ENCODE peak calls at places on chromosomes 7 and 10, in five cellular contexts. A is astrocyte, Q is endothelial cell of umbilical vein, J is mammary epithelial cell, B is neural progenitor cell. Z is an unnamed sample.

GRCh38 chr10:100911472-100911871 is 1.3 kb upstream of the SLF2 start:
- DNase-seq in A (no peak), Q (no peak), J (no peak), B (no peak), Z (no peak)

GRCh38 chr7:90717286-90718060 is 121.4 kb downstream of the CDK14 start:
- DNase-seq in A (peak), Q (no peak), J (no peak), B (peak), Z (no peak)

GRCh38 chr10:3623746-3624145 is 161.3 kb downstream of the KLF6 start:
- DNase-seq in A (peak), Q (no peak), J (no peak), B (no peak), Z (no peak)

GRCh38 chr10:26081459-26081858 is 135.1 kb upstream of the GAD2 start:
- DNase-seq in A (no peak), Q (no peak), J (no peak), B (no peak), Z (no peak)

GRCh38 chr7:4833691-4834600 is 27.9 kb downstream of the PAPOLB start:
- DNase-seq in A (no peak), Q (no peak), J (no peak), B (no peak), Z (no peak)

GRCh38 chr10:120172371-120172770 is 279.8 kb downstream of the SEC23IP start:
- DNase-seq in A (peak), Q (no peak), J (no peak), B (no peak), Z (no peak)

GRCh38 chr10:13120786-13121499 is 21.0 kb downstream of the OPTN start:
- DNase-seq in A (no peak), Q (no peak), J (no peak), B (no peak), Z (no peak)

GRCh38 chr10:22988581-22989360 is 60.9 kb downstream of the ARMC3 start:
- DNase-seq in A (peak), Q (peak), J (peak), B (peak), Z (peak)

GRCh38 chr10:73847031-73847430 is 27.3 kb downstream of the CAMK2G start:
- DNase-seq in A (no peak), Q (no peak), J (no peak), B (no peak), Z (no peak)

GRCh38 chr7:1339611-1340010 is 106.9 kb downstream of the UNCX start:
- DNase-seq in A (no peak), Q (no peak), J (no peak), B (no peak), Z (no peak)

GRCh38 chr10:3542185-3542611 is 242.8 kb downstream of the KLF6 start:
- DNase-seq in A (peak), Q (peak), J (peak), B (no peak), Z (peak)

GRCh38 chr10:62614389-62615157 is 189.9 kb upstream of the ADO start:
- DNase-seq in A (peak), Q (no peak), J (peak), B (no peak), Z (peak)

GRCh38 chr7:31603076-31603475 is 83.9 kb upstream of the PPP1R17 start:
- DNase-seq in A (peak), Q (no peak), J (peak), B (no peak), Z (no peak)

GRCh38 chr10:63703113-63703670 is 182.0 kb downstream of the REEP3 start:
- DNase-seq in A (no peak), Q (no peak), J (no peak), B (no peak), Z (no peak)

GRCh38 chr7:149862156-149862555 is 11.6 kb upstream of the ATP6V0E2 start:
- DNase-seq in A (no peak), Q (no peak), J (no peak), B (no peak), Z (no peak)

GRCh38 chr7:77442631-77443420 is 26.7 kb upstream of the GSAP start:
- DNase-seq in A (peak), Q (peak), J (peak), B (no peak), Z (no peak)

GRCh38 chr7:108158766-108159165 is 28.6 kb upstream of the LAMB4 start:
- DNase-seq in A (no peak), Q (no peak), J (peak), B (no peak), Z (peak)

GRCh38 chr10:28778524-28778923 is 101.2 kb downstream of the BAMBI start:
- DNase-seq in A (peak), Q (no peak), J (no peak), B (no peak), Z (no peak)

GRCh38 chr10:35216303-35216905 is 89.8 kb downstream of the CREM start:
- DNase-seq in A (peak), Q (peak), J (peak), B (no peak), Z (no peak)

GRCh38 chr7:139992353-139993054 is 70.2 kb downstream of the PARP12 start:
- DNase-seq in A (no peak), Q (no peak), J (no peak), B (no peak), Z (no peak)

GRCh38 chr7:911791-912480 is 35.6 kb downstream of the GET4 start:
- DNase-seq in A (no peak), Q (no peak), J (no peak), B (no peak), Z (no peak)

GRCh38 chr7:7117935-7118586 is 64.3 kb upstream of the C1GALT1 start:
- DNase-seq in A (no peak), Q (no peak), J (no peak), B (no peak), Z (no peak)

GRCh38 chr7:42869131-42870020 is 42.5 kb downstream of the C7orf25 start:
- DNase-seq in A (peak), Q (no peak), J (no peak), B (no peak), Z (no peak)

GRCh38 chr7:148697256-148697841 is 1.4 kb upstream of the CUL1 start:
- DNase-seq in A (no peak), Q (peak), J (no peak), B (no peak), Z (no peak)

DNA sequence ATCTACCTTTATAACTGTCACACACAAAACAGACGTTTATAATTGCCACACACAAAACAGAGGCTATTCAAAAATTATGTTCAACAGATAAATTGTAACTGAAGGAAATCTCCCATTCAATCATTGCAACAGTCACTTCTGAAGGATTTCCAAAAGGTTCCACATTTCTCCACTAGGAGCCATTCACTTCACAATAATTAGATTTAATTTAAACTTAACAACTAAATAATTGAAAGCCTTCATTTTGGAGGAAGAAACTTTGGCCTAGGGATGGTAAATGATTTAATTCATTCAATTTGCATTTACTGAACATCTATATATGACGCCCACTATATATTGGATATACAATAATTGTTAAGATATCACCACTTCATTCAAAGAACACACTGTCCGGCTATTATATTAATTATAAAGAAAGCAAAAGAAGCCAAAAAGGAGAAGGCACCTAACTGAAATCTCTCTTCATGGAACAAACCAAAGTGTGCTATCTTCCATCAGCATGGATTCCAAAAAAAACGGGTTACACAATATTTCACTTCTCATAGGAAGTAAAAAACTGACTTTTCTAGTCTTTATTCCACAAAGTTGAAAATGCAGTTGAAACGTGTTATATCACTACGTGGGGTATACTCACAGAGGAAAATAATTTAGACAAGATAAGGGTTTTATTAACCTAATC is 1.7 kb downstream of the ATAD1 start:
- DNase-seq in A (no peak), Q (no peak), J (no peak), B (no peak), Z (no peak)
- TF ChIP-seq CTCF in A (no peak), Q (no peak), J (peak), B (peak), Z (no peak)

DNA sequence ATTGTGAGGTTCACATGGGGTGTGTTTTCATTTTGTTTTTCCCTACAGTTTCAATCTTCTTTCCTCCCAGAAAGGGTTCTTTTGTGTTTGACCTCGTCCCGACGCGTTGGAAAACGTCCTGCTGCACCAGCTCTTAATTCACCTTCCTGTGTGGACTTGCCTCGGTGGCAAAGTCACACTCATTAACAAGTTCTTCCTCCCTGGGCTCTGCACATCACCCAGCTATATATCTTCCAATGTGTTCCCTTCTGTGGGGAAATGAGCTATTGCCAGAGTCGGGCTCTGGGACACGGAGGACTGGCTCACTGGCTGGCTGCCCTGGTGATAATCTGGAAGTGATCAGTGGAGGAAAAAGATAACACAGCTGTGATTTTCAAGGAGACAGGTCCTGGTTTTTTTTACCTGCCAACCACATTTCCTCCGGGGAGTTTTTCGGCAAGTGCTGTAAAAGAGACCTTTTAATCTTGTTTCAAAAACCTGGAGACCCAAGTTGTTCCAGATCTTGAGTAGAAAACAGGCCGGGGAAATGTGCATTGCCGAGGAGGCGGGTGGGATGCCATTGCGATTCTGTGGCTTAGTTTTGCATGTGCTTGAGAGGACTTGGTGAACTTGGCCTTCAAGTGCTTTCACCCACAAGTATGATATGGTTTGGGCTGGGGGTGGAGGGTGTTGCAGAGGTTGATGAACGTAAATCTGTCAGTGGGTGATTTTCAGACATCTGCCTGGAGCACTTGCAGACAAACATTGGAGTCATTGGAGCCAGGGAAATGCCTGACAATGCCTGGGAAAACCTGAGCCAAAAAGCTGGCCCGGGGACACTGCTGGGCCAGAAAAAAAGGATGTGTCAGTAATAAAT is 96.5 kb upstream of the CREB5 start:
- DNase-seq in A (peak), Q (no peak), J (peak), B (no peak), Z (no peak)
- TF ChIP-seq EZH2 in A (no peak), Q (peak), J (no peak), B (no peak), Z (no peak)

DNA sequence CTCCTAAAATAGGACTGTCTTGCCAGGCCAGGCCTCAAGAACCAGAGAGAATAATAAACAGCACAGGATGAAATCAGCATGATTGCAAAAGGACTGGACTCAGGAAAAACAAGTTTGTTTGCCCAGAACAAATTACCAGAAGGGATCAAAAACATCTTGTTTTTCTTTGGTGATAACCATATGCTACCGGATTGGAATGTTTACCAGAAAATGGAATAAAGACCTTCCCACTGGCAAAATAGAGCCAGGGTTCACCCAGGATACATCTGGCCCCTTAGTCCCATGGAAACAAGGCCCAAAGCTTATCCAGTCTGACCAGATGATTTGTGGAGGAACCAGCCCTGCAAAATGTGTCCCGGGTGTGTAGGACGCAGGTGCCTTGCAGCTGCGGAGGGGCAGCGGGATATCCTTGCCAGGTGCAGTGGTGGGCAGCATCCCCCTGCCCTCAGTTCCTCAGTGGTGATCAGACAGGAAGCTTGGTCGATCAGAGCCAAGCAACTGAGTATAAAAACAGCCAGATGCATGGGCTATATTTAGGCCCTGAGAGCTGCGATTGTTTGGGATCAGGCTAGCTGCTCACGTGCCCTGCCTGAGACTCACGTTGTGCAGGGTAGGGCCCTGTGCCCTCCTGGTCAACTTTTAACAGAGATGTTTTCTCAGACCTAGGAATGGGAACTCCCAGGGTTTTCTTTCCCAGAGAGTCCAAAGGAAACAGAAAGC is 4.6 kb upstream of the ZNF22 start:
- DNase-seq in A (no peak), Q (peak), J (no peak), B (no peak), Z (no peak)
- H3K9ac ChIP-seq in A (no peak), Q (peak), J (no peak), B (no peak), Z (no peak)

GRCh38 chr7:44604941-44605340 is 1.5 kb upstream of the OGDH start:
- DNase-seq in A (no peak), Q (no peak), J (no peak), B (no peak), Z (no peak)
- TF ChIP-seq CTCF in A (no peak), Q (no peak), J (no peak), B (no peak), Z (no peak)

GRCh38 chr10:129968020-129968861 is 4.2 kb upstream of the EBF3 start:
- DNase-seq in A (no peak), Q (no peak), J (no peak), B (peak), Z (no peak)

GRCh38 chr10:129966370-129966769 is 2.3 kb upstream of the EBF3 start:
- DNase-seq in A (no peak), Q (no peak), J (no peak), B (no peak), Z (no peak)

GRCh38 chr10:129967579-129968019 is 3.5 kb upstream of the EBF3 start:
- DNase-seq in A (no peak), Q (no peak), J (no peak), B (no peak), Z (no peak)

GRCh38 chr10:129965940-129966339 is 1.9 kb upstream of the EBF3 start:
- DNase-seq in A (no peak), Q (no peak), J (no peak), B (peak), Z (no peak)

GRCh38 chr10:129966831-129967578 is 2.9 kb upstream of the EBF3 start:
- DNase-seq in A (no peak), Q (no peak), J (no peak), B (peak), Z (no peak)
- TF ChIP-seq EZH2 in A (no peak), Q (peak), J (no peak), B (peak), Z (peak)

GRCh38 chr10:114432704-114433103 is 28.4 kb upstream of the AFAP1L2 start:
- DNase-seq in A (no peak), Q (no peak), J (no peak), B (no peak), Z (no peak)

GRCh38 chr10:114441107-114441506 is 36.8 kb upstream of the AFAP1L2 start:
- DNase-seq in A (no peak), Q (no peak), J (no peak), B (no peak), Z (no peak)

GRCh38 chr10:114437456-114438292 is 33.4 kb upstream of the AFAP1L2 start:
- DNase-seq in A (no peak), Q (no peak), J (peak), B (peak), Z (no peak)

GRCh38 chr10:114442115-114442630 is 37.9 kb upstream of the AFAP1L2 start:
- DNase-seq in A (no peak), Q (no peak), J (no peak), B (no peak), Z (no peak)

GRCh38 chr10:114436941-114437340 is 32.6 kb upstream of the AFAP1L2 start:
- DNase-seq in A (no peak), Q (no peak), J (no peak), B (no peak), Z (no peak)
- H3K9ac ChIP-seq in A (no peak), Q (no peak), J (no peak), B (no peak), Z (no peak)

GRCh38 chr10:97140284-97140846 is 45.4 kb downstream of the SLIT1 start:
- DNase-seq in A (no peak), Q (no peak), J (no peak), B (no peak), Z (no peak)

GRCh38 chr10:97139651-97140283 is 46.0 kb downstream of the SLIT1 start:
- DNase-seq in A (no peak), Q (no peak), J (no peak), B (no peak), Z (no peak)

GRCh38 chr10:97136744-97137143 is 49.0 kb downstream of the SLIT1 start:
- DNase-seq in A (no peak), Q (no peak), J (no peak), B (no peak), Z (no peak)

GRCh38 chr10:97138777-97139317 is 46.9 kb downstream of the SLIT1 start:
- DNase-seq in A (no peak), Q (no peak), J (no peak), B (no peak), Z (no peak)

DNA sequence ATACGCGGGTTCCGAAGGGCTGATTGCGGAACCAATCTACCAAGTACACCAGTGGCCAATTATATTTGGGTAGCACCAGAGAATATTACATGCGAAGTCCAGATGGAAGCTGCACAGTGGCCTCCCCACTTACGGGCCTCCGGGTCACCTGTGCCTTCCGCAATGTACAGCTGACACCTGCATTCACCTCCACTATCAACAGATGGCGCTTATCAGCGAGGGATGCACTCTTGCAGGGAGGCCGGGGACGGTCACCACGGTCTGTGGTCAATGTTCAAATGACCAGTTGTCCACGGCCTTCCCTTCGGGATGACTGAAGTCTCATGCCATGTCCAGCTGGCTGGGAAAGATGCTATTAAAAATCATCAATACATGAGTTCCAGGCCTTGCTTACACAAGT is 47.6 kb downstream of the SLIT1 start:
- DNase-seq in A (no peak), Q (no peak), J (no peak), B (peak), Z (no peak)
- TF ChIP-seq CTCF in A (no peak), Q (no peak), J (no peak), B (peak), Z (peak)

DNA sequence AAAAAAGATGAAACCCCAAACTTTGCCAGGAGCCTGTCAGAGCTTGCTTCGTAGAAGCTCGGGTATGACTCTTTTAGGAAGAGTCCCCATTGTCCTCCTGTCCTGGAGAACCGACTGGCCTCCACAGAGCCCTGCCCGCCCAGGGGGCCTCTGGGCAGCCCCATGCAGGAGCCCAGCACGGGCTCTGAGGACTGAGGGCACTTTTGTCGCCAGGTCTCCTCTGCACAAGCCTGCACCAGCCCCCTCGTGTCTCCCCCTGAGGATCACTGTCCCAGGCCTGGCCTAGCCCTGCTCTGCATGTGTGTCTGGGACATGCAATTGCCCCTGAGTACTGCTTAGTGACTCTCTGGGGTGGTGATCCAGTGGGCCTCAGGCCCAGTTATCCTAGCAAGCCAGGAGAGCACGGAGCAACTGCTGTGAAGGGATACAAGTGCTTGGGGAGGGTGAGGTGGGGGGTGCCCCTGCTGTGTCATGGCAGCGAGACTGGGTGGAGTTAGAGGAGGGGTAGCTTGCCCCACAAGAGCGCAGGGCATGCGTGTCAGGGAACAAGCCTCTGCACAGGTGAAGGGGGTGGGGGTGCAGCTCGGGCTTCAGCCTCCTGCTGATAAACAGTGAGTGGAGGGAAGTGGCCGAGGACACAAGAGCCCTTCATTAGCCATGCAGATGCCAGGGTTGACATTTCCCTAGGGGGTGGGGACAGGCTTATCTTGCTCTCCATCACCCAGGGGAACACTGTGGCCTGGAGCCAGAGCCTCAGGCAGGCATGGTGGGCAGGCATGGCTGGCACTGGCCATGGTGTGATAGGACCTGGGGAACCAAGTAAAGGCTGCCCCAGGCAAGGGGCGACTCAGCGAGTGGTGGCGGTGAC is 143.4 kb downstream of the C10orf105 start:
- DNase-seq in A (no peak), Q (no peak), J (no peak), B (no peak), Z (no peak)
- TF ChIP-seq EZH2 in A (no peak), Q (no peak), J (no peak), B (no peak), Z (no peak)

GRCh38 chr7:106896268-106896667 is 31.2 kb downstream of the PIK3CG start:
- DNase-seq in A (no peak), Q (no peak), J (no peak), B (no peak), Z (no peak)

GRCh38 chr7:106890952-106891351 is 25.9 kb downstream of the PIK3CG start:
- DNase-seq in A (no peak), Q (no peak), J (no peak), B (no peak), Z (no peak)

GRCh38 chr7:106893591-106893990 is 28.5 kb downstream of the PIK3CG start:
- DNase-seq in A (no peak), Q (no peak), J (peak), B (no peak), Z (no peak)

GRCh38 chr7:106891545-106892410 is 26.7 kb downstream of the PIK3CG start:
- DNase-seq in A (no peak), Q (no peak), J (no peak), B (peak), Z (no peak)

GRCh38 chr7:106895246-106895864 is 30.3 kb downstream of the PIK3CG start:
- DNase-seq in A (no peak), Q (no peak), J (no peak), B (no peak), Z (no peak)
- H3K9ac ChIP-seq in A (no peak), Q (no peak), J (no peak), B (no peak), Z (no peak)

GRCh38 chr7:116162992-116163391 is 47.3 kb upstream of the TES start:
- DNase-seq in A (no peak), Q (no peak), J (no peak), B (peak), Z (no peak)
- TF ChIP-seq CTCF in A (no peak), Q (no peak), J (peak), B (no peak), Z (no peak)

Z was measured in keratinocyte.